ENCODE peak calls at places on chromosome 10, in four cellular contexts. H is HepG2, Q is GM12878, Z is K562. D is an unnamed sample.

GRCh38 chr10:74332398-74332797 is 181.4 kb downstream of the ADK start:
- DNase-seq in H (no peak), Q (no peak), Z (no peak), D (no peak)

GRCh38 chr10:119104653-119105024 is 726 bp downstream of the DENND10 start:
- DNase-seq in H (no peak), Q (no peak), Z (no peak), D (peak; percentile 50)

GRCh38 chr10:11724938-11725776 is 17.0 kb upstream of the ECHDC3 start:
- DNase-seq in H (peak; percentile 80), Q (peak; percentile 60), Z (peak; percentile 27), D (peak; percentile 71)

GRCh38 chr10:53314856-53315255 is 542.3 kb upstream of the MBL2 start:
- DNase-seq in H (no peak), Q (no peak), Z (no peak), D (peak; percentile 95)

GRCh38 chr10:13016413-13016812 is 14.9 kb upstream of the CCDC3 start:
- DNase-seq in H (no peak), Q (no peak), Z (no peak), D (peak; percentile 66)

GRCh38 chr10:818526-819220 is 112.8 kb downstream of the LARP4B start:
- DNase-seq in H (no peak), Q (peak; percentile 15), Z (no peak), D (no peak)

GRCh38 chr10:79932841-79933379 is 16.0 kb downstream of the SFTPD start:
- DNase-seq in H (no peak), Q (no peak), Z (no peak), D (no peak)

GRCh38 chr10:119509909-119510451 is 32.5 kb downstream of the RGS10 start:
- DNase-seq in H (no peak), Q (no peak), Z (no peak), D (no peak)

GRCh38 chr10:78986419-78986818 is 82.3 kb upstream of the ZMIZ1 start:
- DNase-seq in H (no peak), Q (no peak), Z (no peak), D (no peak)

GRCh38 chr10:121168513-121169216 is 317.5 kb downstream of the WDR11 start:
- DNase-seq in H (no peak), Q (no peak), Z (no peak), D (no peak)

GRCh38 chr10:6239213-6239991 is 36.7 kb downstream of the PFKFB3 start:
- DNase-seq in H (peak; percentile 65), Q (peak; percentile 12), Z (peak; percentile 65), D (peak; percentile 94)

GRCh38 chr10:71378341-71379117 is 18.2 kb upstream of the CDH23 start:
- DNase-seq in H (no peak), Q (no peak), Z (no peak), D (no peak)

GRCh38 chr10:91939653-91940052 is 16.1 kb downstream of the BTAF1 start:
- DNase-seq in H (no peak), Q (no peak), Z (no peak), D (no peak)

GRCh38 chr10:110395350-110396283 is 90.9 kb upstream of the SMNDC1 start:
- DNase-seq in H (peak; percentile 64), Q (peak; percentile 91), Z (peak; percentile 32), D (peak; percentile 99)

GRCh38 chr10:31157125-31157983 is 125.7 kb upstream of the ZNF438 start:
- DNase-seq in H (no peak), Q (no peak), Z (no peak), D (no peak)

GRCh38 chr10:118742787-118743186 is 12.0 kb downstream of the CACUL1 start:
- DNase-seq in H (no peak), Q (no peak), Z (no peak), D (no peak)

GRCh38 chr10:80205478-80206276 is at the start of gene ANXA11:
- DNase-seq in H (peak; percentile 72), Q (peak; percentile 27), Z (peak; percentile 97), D (peak; percentile 62)

GRCh38 chr10:15384154-15384553 is 13.1 kb upstream of the FAM171A1 start:
- DNase-seq in H (no peak), Q (no peak), Z (no peak), D (no peak)

GRCh38 chr10:91700788-91701444 is 68.0 kb upstream of the PPP1R3C start:
- DNase-seq in H (no peak), Q (no peak), Z (no peak), D (peak; percentile 45)

GRCh38 chr10:97388152-97388551 is 13.0 kb downstream of the RRP12 start:
- DNase-seq in H (no peak), Q (no peak), Z (peak; percentile 21), D (no peak)

GRCh38 chr10:44384601-44385422 is at the start of gene CXCL12:
- DNase-seq in H (no peak), Q (no peak), Z (no peak), D (peak; percentile 5)

GRCh38 chr10:44385423-44385725 is 477 bp upstream of the CXCL12 start:
- DNase-seq in H (no peak), Q (no peak), Z (no peak), D (no peak)

GRCh38 chr10:44382131-44382858 is 2.6 kb downstream of the CXCL12 start:
- DNase-seq in H (no peak), Q (no peak), Z (no peak), D (no peak)

GRCh38 chr10:44382981-44383748 is 1.7 kb downstream of the CXCL12 start:
- DNase-seq in H (no peak), Q (no peak), Z (no peak), D (no peak)

DNA sequence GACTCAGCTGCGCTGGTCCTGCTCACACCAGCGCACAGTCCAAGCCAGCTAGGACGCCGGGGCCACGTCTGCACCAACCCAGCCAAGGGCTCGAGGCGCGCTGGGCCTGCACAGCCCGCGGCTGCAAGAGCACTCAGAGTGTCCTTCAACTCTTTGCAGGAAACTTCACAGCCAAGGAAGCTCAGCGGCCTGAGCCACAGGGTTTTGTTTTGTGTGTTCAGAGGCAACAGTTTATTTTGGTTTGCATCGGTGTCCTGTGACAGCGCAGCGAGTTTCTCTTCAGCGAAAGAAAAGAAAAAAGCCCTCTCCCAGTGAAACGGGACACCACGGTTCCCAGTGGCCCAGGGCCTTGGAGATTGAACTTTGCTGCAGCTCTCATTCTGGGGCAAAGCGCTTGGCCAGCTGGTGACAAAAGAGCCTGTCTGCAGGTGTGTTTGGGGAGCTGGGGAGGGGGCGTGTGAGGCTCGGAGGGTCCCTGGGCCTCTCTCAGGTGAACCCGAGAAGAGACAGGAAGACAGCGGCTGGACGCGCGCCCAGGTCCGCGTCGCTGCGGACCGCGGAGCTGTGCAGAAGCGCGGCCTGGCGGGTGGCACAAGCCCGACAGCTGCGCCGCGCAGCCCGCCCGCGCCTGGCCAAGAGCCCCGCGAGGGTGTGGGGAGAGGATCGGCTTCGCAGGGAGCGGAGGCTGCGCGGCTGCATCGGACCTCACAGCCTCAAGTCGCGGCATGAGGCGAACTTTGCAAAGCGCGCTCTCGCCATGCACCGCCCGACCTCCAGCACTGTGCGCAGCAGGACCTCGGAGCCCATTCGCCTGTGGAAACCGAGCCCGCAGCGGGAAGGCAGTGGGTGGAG is 922 bp downstream of the CXCL12 start:
- DNase-seq in H (no peak), Q (no peak), Z (no peak), D (no peak)
- TF ChIP-seq EZH2 in H (no peak), Q (no peak), Z (no peak), D (no peak)

DNA sequence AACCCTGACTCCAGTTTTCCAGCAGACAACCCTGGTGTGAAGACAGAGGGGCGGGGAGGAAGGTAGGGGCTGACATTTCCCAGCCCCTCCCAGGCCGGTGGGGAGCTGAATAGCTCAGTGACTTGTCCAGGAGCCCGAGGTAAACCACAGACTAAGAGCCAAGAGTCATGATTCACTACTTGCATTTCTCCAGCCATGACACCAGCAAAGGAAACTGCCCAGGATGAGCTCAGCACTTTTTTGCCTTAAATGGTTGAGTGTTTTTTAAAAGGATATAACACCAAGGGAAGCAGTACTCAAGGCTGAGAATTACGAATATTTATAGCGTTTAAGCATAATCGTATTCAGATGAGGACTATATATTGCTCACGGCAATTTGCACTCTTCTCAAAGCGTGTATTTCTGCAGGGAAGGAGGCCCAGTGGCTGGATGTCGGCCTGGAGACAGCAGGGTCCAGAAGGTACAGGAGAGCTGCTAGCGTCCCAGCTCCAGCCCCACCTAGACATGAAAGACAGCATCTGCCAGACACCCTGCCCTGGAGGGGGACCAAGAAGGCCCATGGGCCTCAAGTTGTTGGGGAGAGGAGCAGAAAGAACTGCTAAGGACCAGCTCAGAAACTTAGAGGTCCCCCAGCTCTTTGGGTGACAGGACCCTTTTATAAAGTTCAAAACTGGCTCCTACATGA is 141.4 kb downstream of the GRID1 start:
- DNase-seq in H (no peak), Q (no peak), Z (no peak), D (no peak)
- TF ChIP-seq MYC in H (no peak), Q (no peak), Z (no peak), D (no peak)

DNA sequence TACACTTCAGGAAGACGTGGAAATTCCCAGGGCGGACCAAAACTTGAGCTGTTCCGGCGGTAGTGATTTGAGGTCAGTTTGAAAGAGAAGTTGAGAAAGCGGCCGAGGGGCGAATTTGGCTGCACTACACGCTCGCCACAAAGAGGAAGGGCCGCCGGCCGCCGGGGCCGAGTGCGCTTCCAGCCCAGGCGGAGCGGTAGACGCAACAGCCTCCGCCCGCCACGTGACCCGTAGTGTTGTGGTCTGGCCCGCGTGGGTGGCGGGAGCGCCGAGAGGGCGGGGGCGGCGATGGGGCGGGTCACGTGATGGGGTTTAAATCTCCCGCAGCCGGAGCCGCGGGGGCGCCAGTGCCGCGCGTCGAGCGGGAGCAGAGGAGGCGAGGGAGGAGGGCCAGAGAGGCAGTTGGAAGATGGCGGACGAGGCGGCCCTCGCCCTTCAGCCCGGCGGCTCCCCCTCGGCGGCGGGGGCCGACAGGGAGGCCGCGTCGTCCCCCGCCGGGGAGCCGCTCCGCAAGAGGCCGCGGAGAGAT is at the start of gene SIRT1:
- DNase-seq in H (peak; percentile 88), Q (peak; percentile 71), Z (peak; percentile 98), D (peak; percentile 96)
- TF ChIP-seq EZH2 in H (no peak), Q (no peak), Z (no peak), D (no peak)

GRCh38 chr10:108378779-108379178 is 1214.3 kb upstream of the SORCS1 start:
- DNase-seq in H (no peak), Q (no peak), Z (no peak), D (no peak)
- TF ChIP-seq MYC in H (no peak), Q (no peak), Z (no peak), D (no peak)